ENCODE peak calls at places on chromosomes 12 and 14, in five cellular contexts. J is stimulated activated CD4-positive, alpha-beta T cell treated with anti-CD3 and anti-CD28 coated beads, Interleukin-4, amount 100 ng/mL, for 4 hours; D is mesothelial cell of epicardium; L is endothelial cell; X is NCI-H2081. P is an unnamed sample.

GRCh38 chr14:70827366-70828151 is 18.2 kb upstream of the MAP3K9 start:
- DNase-seq in X (no peak), J (no peak), L (no peak), D (no peak), P (no peak)

GRCh38 chr12:113479578-113480335 is 8.1 kb upstream of the LHX5 start:
- DNase-seq in J (peak), D (peak), L (peak), X (no peak), P (no peak)

GRCh38 chr14:104395941-104396681 is 183.5 kb upstream of the C14orf180 start:
- DNase-seq in J (no peak), L (no peak), D (no peak), X (no peak), P (no peak)

GRCh38 chr14:55255979-55256378 is 15.2 kb upstream of the FBXO34 start:
- DNase-seq in L (no peak), X (no peak), J (no peak), D (no peak), P (no peak)

GRCh38 chr12:38155526-38156496 is 160.8 kb upstream of the ALG10B start:
- DNase-seq in X (no peak), J (no peak), D (no peak), L (no peak), P (no peak)

GRCh38 chr14:96536807-96537206 is 34.6 kb downstream of the PAPOLA start:
- DNase-seq in L (no peak), D (no peak), X (no peak), J (no peak), P (no peak)

GRCh38 chr12:77190022-77190421 is 124.7 kb upstream of the E2F7 start:
- DNase-seq in J (no peak), D (no peak), X (no peak), L (no peak), P (no peak)

GRCh38 chr12:74033531-74033930 is 504.1 kb upstream of the ATXN7L3B start:
- DNase-seq in D (no peak), X (no peak), J (no peak), L (no peak), P (no peak)

GRCh38 chr12:85549658-85550057 is 269.6 kb downstream of the ALX1 start:
- DNase-seq in L (no peak), X (no peak), D (no peak), J (no peak), P (no peak)

GRCh38 chr12:132166093-132166492 is 21.8 kb downstream of the NOC4L start:
- DNase-seq in L (no peak), X (no peak), J (no peak), D (no peak), P (no peak)

GRCh38 chr14:36275741-36276140 is 44.7 kb downstream of the MBIP start:
- DNase-seq in J (no peak), L (no peak), D (no peak), X (no peak), P (no peak)

GRCh38 chr12:126663304-126664094 is 1598.3 kb downstream of the AACS start:
- DNase-seq in X (peak), D (no peak), J (no peak), L (no peak), P (no peak)

GRCh38 chr12:105385141-105385540 is 54.6 kb downstream of the C12orf75 start:
- DNase-seq in J (no peak), X (no peak), D (no peak), L (no peak), P (no peak)

GRCh38 chr12:12837025-12837872 is 24.1 kb downstream of the DDX47 start:
- DNase-seq in D (peak), J (peak), X (peak), L (peak), P (peak)

GRCh38 chr12:26188132-26188531 is 7.2 kb upstream of the SSPN start:
- DNase-seq in X (no peak), J (no peak), D (no peak), L (no peak), P (no peak)

GRCh38 chr12:58703911-58704310 is 216.4 kb downstream of the LRIG3 start:
- DNase-seq in X (no peak), L (no peak), D (no peak), J (no peak), P (no peak)

GRCh38 chr12:119864591-119864990 is 12.5 kb downstream of the CIT start:
- DNase-seq in L (no peak), X (no peak), D (no peak), J (no peak), P (no peak)

GRCh38 chr12:18570543-18570942 is 167.3 kb downstream of the PLCZ1 start:
- DNase-seq in X (no peak), D (no peak), L (no peak), J (no peak), P (no peak)

GRCh38 chr12:77247542-77247941 is 182.2 kb upstream of the E2F7 start:
- DNase-seq in X (no peak), D (no peak), J (no peak), L (no peak), P (no peak)

GRCh38 chr12:76020281-76020680 is 11.3 kb downstream of the PHLDA1 start:
- DNase-seq in X (no peak), D (no peak), L (no peak), J (peak), P (no peak)

GRCh38 chr14:55373784-55374725 is 37.6 kb downstream of the ATG14 start:
- DNase-seq in J (no peak), X (no peak), L (no peak), D (no peak), P (no peak)

GRCh38 chr12:65867428-65867827 is 43.1 kb downstream of the HMGA2 start:
- DNase-seq in D (no peak), L (no peak), X (no peak), J (no peak), P (no peak)

GRCh38 chr14:91388551-91388975 is 29.1 kb downstream of the CCDC88C start:
- DNase-seq in D (no peak), X (no peak), J (peak), L (no peak), P (no peak)

GRCh38 chr12:54352891-54353874 is 11.1 kb downstream of the GPR84 start:
- DNase-seq in X (peak), J (no peak), L (no peak), D (no peak), P (no peak)

GRCh38 chr12:114320910-114321309 is 85.0 kb downstream of the TBX5 start:
- DNase-seq in X (no peak), J (no peak), D (no peak), L (no peak), P (no peak)

GRCh38 chr14:90544971-90545370 is 148.1 kb downstream of the CALM1 start:
- DNase-seq in J (no peak), X (no peak), D (no peak), L (no peak), P (no peak)

GRCh38 chr12:93441111-93441616 is 583 bp downstream of the UBE2N start:
- DNase-seq in D (no peak), L (peak), X (no peak), J (peak), P (peak)

GRCh38 chr12:132066345-132066685 is 77.8 kb downstream of the DDX51 start:
- DNase-seq in J (no peak), L (no peak), X (no peak), D (no peak), P (no peak)

GRCh38 chr12:53599579-53599978 is 26.6 kb downstream of the ATF7 start:
- DNase-seq in X (no peak), J (no peak), L (no peak), D (no peak), P (no peak)

GRCh38 chr14:72892103-72892878 is 1.6 kb downstream of the DPF3 start:
- DNase-seq in X (no peak), J (peak), D (no peak), L (peak), P (no peak)

GRCh38 chr14:68568907-68569545 is 223.8 kb downstream of the ZFP36L1 start:
- DNase-seq in J (no peak), D (no peak), L (no peak), X (no peak), P (no peak)

GRCh38 chr12:101501410-101502045 is 26.4 kb downstream of the SPIC start:
- DNase-seq in X (no peak), D (no peak), L (no peak), J (no peak), P (no peak)

GRCh38 chr12:109188108-109188712 is 71.8 kb downstream of the ACACB start:
- DNase-seq in L (no peak), D (no peak), X (no peak), J (no peak), P (no peak)

GRCh38 chr14:63840981-63841380 is 11.8 kb upstream of the SYNE2 start:
- DNase-seq in J (peak), D (no peak), L (no peak), X (no peak), P (no peak)

GRCh38 chr12:51926718-51927117 is 19.4 kb downstream of the ACVRL1 start:
- DNase-seq in L (peak), D (no peak), X (no peak), J (peak), P (peak)

GRCh38 chr12:93572712-93573551 is 457 bp downstream of the SOCS2 start:
- DNase-seq in L (peak), D (peak), J (peak), X (no peak), P (no peak)

GRCh38 chr12:11081987-11082386 is 10.1 kb downstream of the TAS2R43 start:
- DNase-seq in D (no peak), X (no peak), L (no peak), J (no peak), P (no peak)

P was measured in lower leg skin.